ENCODE peak calls at places on chromosomes 4 and X, in four cellular contexts. One of them, this sample, is unnamed. For H3K4me1, the result is how much of the 10 kb centered on the place peaks cover.

GRCh38 chr4:88865051-88865450 is 167.4 kb upstream of the NAP1L5 start:
- DNase-seq in IMR-90: peak
- DNase-seq in right lobe of liver: no peak
- DNase-seq in Peyer's patch: no peak
- DNase-seq in this sample: no peak

GRCh38 chr4:185143596-185143969 is 517 bp downstream of the SLC25A4 start:
- DNase-seq in IMR-90: peak
- DNase-seq in right lobe of liver: peak
- DNase-seq in Peyer's patch: no peak
- DNase-seq in this sample: peak

GRCh38 chrX:111743316-111743715 is 62.3 kb downstream of the ALG13 start:
- DNase-seq in IMR-90: no peak
- DNase-seq in Peyer's patch: no peak
- DNase-seq in right lobe of liver: no peak
- DNase-seq in this sample: no peak

GRCh38 chrX:19625612-19626011 is 110.3 kb upstream of the MAP3K15 start:
- DNase-seq in IMR-90: no peak
- DNase-seq in right lobe of liver: no peak
- DNase-seq in Peyer's patch: peak
- DNase-seq in this sample: no peak

GRCh38 chrX:108437354-108437753 is 868 bp downstream of the COL4A6 start:
- DNase-seq in IMR-90: no peak
- DNase-seq in Peyer's patch: no peak
- DNase-seq in right lobe of liver: no peak
- DNase-seq in this sample: no peak

GRCh38 chr4:141609243-141609642 is 27.1 kb upstream of the IL15 start:
- DNase-seq in IMR-90: no peak
- DNase-seq in right lobe of liver: peak
- DNase-seq in Peyer's patch: no peak
- DNase-seq in this sample: peak

GRCh38 chr4:73922766-73923630 is 53.8 kb downstream of the CXCL1 start:
- DNase-seq in Peyer's patch: no peak
- DNase-seq in IMR-90: peak
- DNase-seq in right lobe of liver: no peak
- DNase-seq in this sample: no peak

GRCh38 chr4:78756721-78757120 is 19.4 kb upstream of the BMP2K start:
- DNase-seq in Peyer's patch: no peak
- DNase-seq in right lobe of liver: no peak
- DNase-seq in IMR-90: no peak
- DNase-seq in this sample: no peak

GRCh38 chrX:25125483-25125882 is 109.7 kb upstream of the ARX start:
- DNase-seq in Peyer's patch: no peak
- DNase-seq in right lobe of liver: no peak
- DNase-seq in IMR-90: no peak
- DNase-seq in this sample: peak

GRCh38 chr4:13750594-13750993 is 123.1 kb upstream of the BOD1L1 start:
- DNase-seq in IMR-90: no peak
- DNase-seq in right lobe of liver: no peak
- DNase-seq in Peyer's patch: no peak
- DNase-seq in this sample: no peak

GRCh38 chrX:78098108-78098507 is 5.9 kb upstream of the PGK1 start:
- DNase-seq in Peyer's patch: no peak
- DNase-seq in IMR-90: no peak
- DNase-seq in right lobe of liver: no peak
- DNase-seq in this sample: no peak

GRCh38 chrX:78092296-78092695 is 11.8 kb upstream of the PGK1 start:
- DNase-seq in right lobe of liver: no peak
- DNase-seq in Peyer's patch: no peak
- DNase-seq in IMR-90: peak
- DNase-seq in this sample: no peak
- TF ChIP-seq CTCF in right lobe of liver: peak
- TF ChIP-seq CTCF in Peyer's patch: no peak
- TF ChIP-seq CTCF in IMR-90: peak
- TF ChIP-seq CTCF in this sample: no peak

GRCh38 chr4:39702716-39703115 is 4.8 kb downstream of the UBE2K start:
- DNase-seq in right lobe of liver: no peak
- DNase-seq in Peyer's patch: no peak
- DNase-seq in IMR-90: no peak
- DNase-seq in this sample: no peak
- H3K4me1 ChIP-seq in right lobe of liver: under half
- H3K4me1 ChIP-seq in Peyer's patch: under half
- H3K4me1 ChIP-seq in IMR-90: under half
- H3K4me1 ChIP-seq in this sample: under half

GRCh38 chrX:148865237-148865636 is 364.8 kb downstream of the AFF2 start:
- DNase-seq in IMR-90: no peak
- DNase-seq in Peyer's patch: no peak
- DNase-seq in right lobe of liver: no peak
- DNase-seq in this sample: no peak
- TF ChIP-seq POLR2A in IMR-90: no peak
- TF ChIP-seq POLR2A in Peyer's patch: no peak
- TF ChIP-seq POLR2A in right lobe of liver: no peak
- TF ChIP-seq POLR2A in this sample: no peak

DNA sequence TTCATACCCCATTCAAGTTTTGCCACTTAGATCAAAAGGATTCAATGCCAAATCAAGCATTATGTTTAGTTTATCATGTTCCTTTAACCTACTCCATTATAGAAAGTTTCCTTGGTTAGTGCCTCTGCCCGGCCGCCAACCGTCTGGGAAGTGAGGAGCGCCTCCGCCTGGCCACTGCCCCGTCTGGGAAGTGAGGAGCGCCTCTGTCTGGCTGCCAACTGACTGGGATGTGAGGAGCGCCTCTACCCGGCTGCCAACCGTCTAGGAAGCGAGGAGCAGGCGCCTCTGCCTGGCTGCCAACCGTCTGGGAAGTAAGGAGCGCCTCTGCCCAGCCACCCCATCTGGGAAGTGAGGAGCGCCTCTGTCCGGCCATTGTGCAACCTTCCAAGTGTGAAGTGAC is 36.3 kb upstream of the PDGFRA start:
- DNase-seq in IMR-90: no peak
- DNase-seq in Peyer's patch: no peak
- DNase-seq in right lobe of liver: no peak
- DNase-seq in this sample: no peak
- TF ChIP-seq CTCF in IMR-90: no peak
- TF ChIP-seq CTCF in Peyer's patch: no peak
- TF ChIP-seq CTCF in right lobe of liver: no peak
- TF ChIP-seq CTCF in this sample: no peak

GRCh38 chr4:48429709-48430474 is 53.3 kb upstream of the SLC10A4 start:
- DNase-seq in right lobe of liver: no peak
- DNase-seq in IMR-90: no peak
- DNase-seq in Peyer's patch: no peak
- DNase-seq in this sample: no peak
- H3K4me1 ChIP-seq in right lobe of liver: under half
- H3K4me1 ChIP-seq in IMR-90: under half
- H3K4me1 ChIP-seq in Peyer's patch: under half
- H3K4me1 ChIP-seq in this sample: under half

DNA sequence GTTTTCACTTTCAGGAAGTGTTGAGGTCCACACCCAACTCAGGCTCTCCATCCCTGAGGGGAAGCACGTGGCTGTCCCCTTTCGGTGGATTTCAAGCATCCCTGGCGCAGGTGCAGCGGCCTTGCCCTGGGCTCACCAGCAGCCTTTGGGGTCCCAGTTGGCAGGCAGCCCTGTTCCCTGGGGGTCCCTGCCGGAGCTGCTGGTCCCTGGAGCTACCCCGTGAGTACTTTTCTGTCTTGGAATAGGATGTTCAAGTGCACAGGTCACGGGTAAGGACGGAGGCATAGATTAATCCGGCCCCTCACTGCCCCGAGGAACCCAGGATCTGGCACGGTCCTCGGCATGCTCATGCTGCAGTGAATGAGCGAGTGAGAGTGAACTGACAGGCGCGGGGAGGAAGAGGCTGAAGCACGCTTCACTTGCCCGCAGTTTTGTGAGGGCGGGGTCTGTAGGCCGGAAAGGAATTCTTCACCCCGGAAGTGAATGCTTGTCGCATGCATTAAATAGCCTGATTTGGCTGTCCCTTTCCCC is 117.2 kb upstream of the FAT1 start:
- DNase-seq in right lobe of liver: no peak
- DNase-seq in IMR-90: no peak
- DNase-seq in Peyer's patch: no peak
- DNase-seq in this sample: no peak
- TF ChIP-seq POLR2A in right lobe of liver: no peak
- TF ChIP-seq POLR2A in IMR-90: no peak
- TF ChIP-seq POLR2A in Peyer's patch: no peak
- TF ChIP-seq POLR2A in this sample: no peak

DNA sequence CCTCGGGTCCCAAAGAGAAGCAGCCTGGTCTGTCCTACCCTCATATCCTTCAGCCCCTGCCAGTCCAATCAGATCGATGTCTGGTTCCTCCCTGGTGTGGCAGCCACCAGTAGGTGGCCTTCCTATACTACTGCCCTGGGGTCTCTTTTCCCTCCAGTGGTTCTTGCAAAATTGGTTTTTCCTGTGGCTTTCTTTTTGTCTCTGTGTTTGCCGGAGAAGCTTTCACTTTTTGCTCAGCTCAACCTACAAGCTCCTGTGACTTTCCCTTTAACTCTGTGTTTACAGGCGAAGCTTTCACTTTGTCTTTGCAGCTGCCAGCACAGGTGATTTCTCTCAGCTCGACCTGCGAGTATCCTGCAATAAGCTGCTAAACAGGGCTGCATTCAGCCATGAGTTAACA is 46.8 kb downstream of the UGT2A3 start:
- DNase-seq in IMR-90: no peak
- DNase-seq in Peyer's patch: peak
- DNase-seq in right lobe of liver: no peak
- DNase-seq in this sample: peak
- TF ChIP-seq CTCF in IMR-90: no peak
- TF ChIP-seq CTCF in Peyer's patch: peak
- TF ChIP-seq CTCF in right lobe of liver: peak
- TF ChIP-seq CTCF in this sample: peak

DNA sequence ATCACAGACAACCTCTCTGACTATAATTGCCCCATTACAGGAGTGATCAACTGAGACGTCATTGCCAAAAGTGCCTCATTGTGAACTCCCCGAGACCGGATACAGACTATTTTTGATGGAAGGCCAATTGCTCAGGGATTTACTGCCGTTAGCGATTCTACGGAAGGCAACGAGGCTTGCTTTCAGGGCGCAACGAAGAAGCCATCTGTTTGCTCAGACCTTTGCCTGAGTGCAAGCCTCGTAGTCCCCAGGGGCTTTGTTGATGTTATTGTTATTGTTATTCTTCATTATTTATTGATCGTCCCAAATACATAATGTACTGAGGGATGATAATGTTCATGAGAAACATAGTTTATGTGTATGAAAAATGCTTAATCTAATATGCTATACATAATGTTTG is 1007.8 kb upstream of the TENM3 start:
- DNase-seq in right lobe of liver: no peak
- DNase-seq in IMR-90: no peak
- DNase-seq in Peyer's patch: no peak
- DNase-seq in this sample: no peak
- H3K4me1 ChIP-seq in right lobe of liver: under half
- H3K4me1 ChIP-seq in IMR-90: under half
- H3K4me1 ChIP-seq in Peyer's patch: under half
- H3K4me1 ChIP-seq in this sample: under half

GRCh38 chrX:26783512-26784225 is 567.7 kb downstream of the MAGEB5 start:
- DNase-seq in right lobe of liver: no peak
- DNase-seq in IMR-90: peak
- DNase-seq in Peyer's patch: no peak
- DNase-seq in this sample: peak

GRCh38 chrX:26789751-26790150 is 573.8 kb downstream of the MAGEB5 start:
- DNase-seq in IMR-90: no peak
- DNase-seq in Peyer's patch: no peak
- DNase-seq in right lobe of liver: no peak
- DNase-seq in this sample: no peak

DNA sequence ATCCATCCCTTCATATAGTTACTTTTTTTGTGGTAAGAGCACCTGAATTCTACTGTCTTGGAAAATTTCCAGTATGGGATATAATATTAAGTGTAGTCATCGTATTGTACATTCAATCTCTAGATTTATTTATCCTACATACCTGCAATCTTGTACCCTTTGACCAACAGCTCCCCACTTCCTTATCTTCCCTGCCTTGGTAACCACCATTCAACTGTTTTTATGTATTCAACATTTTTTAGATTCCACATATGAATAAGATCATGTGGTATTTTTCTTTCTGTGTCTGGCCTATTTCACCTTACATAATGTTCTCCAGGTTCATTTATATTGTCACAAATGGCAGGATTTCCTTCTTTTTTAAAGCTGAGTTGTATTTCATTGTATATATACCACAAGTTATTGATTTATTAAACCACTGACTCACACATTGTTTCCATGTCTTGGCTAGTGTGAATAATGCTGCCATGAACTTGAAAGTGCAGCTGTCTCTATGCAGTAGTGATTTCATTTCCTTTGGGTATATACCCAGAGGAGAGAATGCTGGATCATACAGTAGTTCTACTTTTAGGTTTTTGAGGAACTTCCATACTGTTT is 572.5 kb downstream of the MAGEB5 start:
- DNase-seq in Peyer's patch: no peak
- DNase-seq in IMR-90: no peak
- DNase-seq in right lobe of liver: no peak
- DNase-seq in this sample: no peak
- TF ChIP-seq POLR2A in Peyer's patch: no peak
- TF ChIP-seq POLR2A in IMR-90: no peak
- TF ChIP-seq POLR2A in right lobe of liver: no peak
- TF ChIP-seq POLR2A in this sample: no peak

GRCh38 chrX:136028383-136028984 is 43.2 kb downstream of the SLC9A6 start:
- DNase-seq in Peyer's patch: no peak
- DNase-seq in right lobe of liver: no peak
- DNase-seq in IMR-90: peak
- DNase-seq in this sample: no peak
- TF ChIP-seq CTCF in Peyer's patch: peak
- TF ChIP-seq CTCF in right lobe of liver: peak
- TF ChIP-seq CTCF in IMR-90: peak
- TF ChIP-seq CTCF in this sample: peak